ENCODE peak calls at places on chromosomes 11 and 22, in eight cellular contexts. X is uterus, I is neuronal stem cell, Y is cardiac muscle cell, C is AG10803, Z is astrocyte of the cerebellum, K is IMR-90, P is Panc1. V is an unnamed sample.

GRCh38 chr11:64909653-64910343 is 7.2 kb downstream of the ATG2A start:
- DNase-seq in X (no peak), I (no peak), Y (no peak), C (no peak), Z (no peak), K (no peak), P (no peak), V (no peak)

GRCh38 chr22:44542561-44543222 is 44.7 kb upstream of the RTL6 start:
- DNase-seq in X (no peak), I (no peak), Y (no peak), C (no peak), Z (no peak), K (no peak), P (no peak), V (no peak)

GRCh38 chr11:120613264-120614226 is 102.0 kb downstream of the GRIK4 start:
- DNase-seq in X (no peak), I (no peak), Y (no peak), C (no peak), Z (no peak), K (no peak), P (no peak), V (peak; percentile 65)

GRCh38 chr11:65797711-65798110 is 10.8 kb downstream of the OVOL1 start:
- DNase-seq in X (no peak), I (no peak), Y (no peak), C (no peak), Z (no peak), K (no peak), P (no peak), V (no peak)

GRCh38 chr11:105219269-105219668 is 79.7 kb upstream of the CARD18 start:
- DNase-seq in X (no peak), I (no peak), Y (no peak), C (no peak), Z (no peak), K (no peak), P (no peak), V (peak; percentile 8)

GRCh38 chr11:93407777-93408401 is 77.3 kb downstream of the DEUP1 start:
- DNase-seq in X (no peak), I (no peak), Y (no peak), C (no peak), Z (no peak), K (peak; percentile 0), P (no peak), V (no peak)

GRCh38 chr11:67302571-67303131 is 679 bp upstream of the SSH3 start:
- DNase-seq in X (peak; percentile 30), I (no peak), Y (peak; percentile 39), C (peak; percentile 27), Z (peak; percentile 19), K (peak; percentile 10), P (no peak), V (peak; percentile 55)

GRCh38 chr11:14320020-14320419 is 39.0 kb downstream of the RRAS2 start:
- DNase-seq in X (no peak), I (no peak), Y (no peak), C (peak; percentile 24), Z (peak; percentile 86), K (peak; percentile 59), P (no peak), V (no peak)

GRCh38 chr11:44404323-44404705 is 94.4 kb upstream of the ALX4 start:
- DNase-seq in X (no peak), I (no peak), Y (no peak), C (no peak), Z (no peak), K (no peak), P (no peak), V (no peak)

DNA sequence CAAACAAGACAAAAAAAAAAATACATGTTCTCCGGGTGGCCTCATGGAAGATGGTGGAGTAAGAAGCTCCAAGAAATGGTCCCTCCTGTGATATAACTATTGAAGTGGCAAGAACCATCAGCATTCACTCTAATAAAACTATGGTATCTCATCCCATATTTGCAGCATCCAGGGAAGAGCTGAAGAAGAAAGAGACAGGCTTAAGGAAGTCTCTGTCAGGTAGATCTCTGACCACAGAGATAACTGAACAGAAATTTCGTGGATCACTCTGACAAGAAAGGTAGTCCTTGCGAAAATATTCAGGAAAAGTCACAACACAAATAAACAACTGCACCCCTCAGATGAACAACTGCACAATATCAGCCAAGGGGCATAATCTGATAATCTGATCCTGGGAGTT is 54.6 kb upstream of the IGLL5 start:
- DNase-seq in X (no peak), I (no peak), Y (no peak), C (no peak), Z (no peak), K (no peak), P (no peak), V (no peak)
- H3K4me3 ChIP-seq in X (no peak overlapping the region), I (no peak overlapping the region), Y (no peak overlapping the region), C (no peak overlapping the region), Z (no peak overlapping the region), K (no peak overlapping the region), P (no peak overlapping the region), V (no peak overlapping the region)

GRCh38 chr11:27354359-27354965 is 8.6 kb downstream of the CCDC34 start:
- DNase-seq in X (no peak), I (no peak), Y (no peak), C (no peak), Z (no peak), K (no peak), P (no peak), V (no peak)
- H3K4me3 ChIP-seq in X (no peak overlapping the region), I (no peak overlapping the region), Y (no peak overlapping the region), C (no peak overlapping the region), Z (no peak overlapping the region), K (no peak overlapping the region), P (no peak overlapping the region), V (no peak overlapping the region)

GRCh38 chr11:118572914-118573550 is 823 bp downstream of the ARCN1 start:
- DNase-seq in X (no peak), I (peak; percentile 11), Y (no peak), C (peak; percentile 56), Z (no peak), K (peak; percentile 75), P (no peak), V (no peak)

GRCh38 chr11:118569670-118570069 is 2.5 kb upstream of the ARCN1 start:
- DNase-seq in X (no peak), I (no peak), Y (no peak), C (no peak), Z (no peak), K (no peak), P (no peak), V (no peak)

GRCh38 chr11:118570787-118571186 is 1.4 kb upstream of the ARCN1 start:
- DNase-seq in X (no peak), I (no peak), Y (no peak), C (no peak), Z (no peak), K (no peak), P (no peak), V (no peak)

GRCh38 chr11:118572075-118572913 is at the start of gene ARCN1:
- DNase-seq in X (peak; percentile 79), I (peak; percentile 79), Y (peak; percentile 84), C (peak; percentile 79), Z (peak; percentile 38), K (peak; percentile 73), P (no peak), V (peak; percentile 80)

DNA sequence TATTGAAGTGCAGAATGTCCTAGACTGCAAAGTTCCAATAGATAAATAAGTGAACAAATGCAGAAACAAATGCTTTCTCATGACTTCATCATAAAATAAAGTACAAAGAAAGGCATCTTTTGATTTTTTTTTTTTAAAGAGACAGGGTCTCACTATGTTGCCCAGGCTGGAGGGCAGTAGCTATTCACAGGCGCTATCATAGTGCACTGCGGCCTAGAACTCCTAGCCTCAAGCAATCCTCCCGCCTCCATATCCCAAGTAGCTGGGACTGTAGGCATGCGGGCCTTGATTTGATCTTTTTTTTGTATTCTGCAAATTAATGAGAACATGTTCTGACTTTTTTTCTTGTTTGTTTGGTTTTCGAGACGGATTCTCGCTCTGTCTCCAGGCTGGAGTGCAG is 2.4 kb downstream of the ARCN1 start:
- DNase-seq in X (no peak), I (no peak), Y (no peak), C (peak; percentile 11), Z (no peak), K (no peak), P (no peak), V (no peak)
- H3K4me3 ChIP-seq in X (peak overlapping the region; percentile 8), I (no peak overlapping the region), Y (no peak overlapping the region), C (peak overlapping the region; percentile 93), Z (no peak overlapping the region), K (no peak overlapping the region), P (no peak overlapping the region), V (no peak overlapping the region)

DNA sequence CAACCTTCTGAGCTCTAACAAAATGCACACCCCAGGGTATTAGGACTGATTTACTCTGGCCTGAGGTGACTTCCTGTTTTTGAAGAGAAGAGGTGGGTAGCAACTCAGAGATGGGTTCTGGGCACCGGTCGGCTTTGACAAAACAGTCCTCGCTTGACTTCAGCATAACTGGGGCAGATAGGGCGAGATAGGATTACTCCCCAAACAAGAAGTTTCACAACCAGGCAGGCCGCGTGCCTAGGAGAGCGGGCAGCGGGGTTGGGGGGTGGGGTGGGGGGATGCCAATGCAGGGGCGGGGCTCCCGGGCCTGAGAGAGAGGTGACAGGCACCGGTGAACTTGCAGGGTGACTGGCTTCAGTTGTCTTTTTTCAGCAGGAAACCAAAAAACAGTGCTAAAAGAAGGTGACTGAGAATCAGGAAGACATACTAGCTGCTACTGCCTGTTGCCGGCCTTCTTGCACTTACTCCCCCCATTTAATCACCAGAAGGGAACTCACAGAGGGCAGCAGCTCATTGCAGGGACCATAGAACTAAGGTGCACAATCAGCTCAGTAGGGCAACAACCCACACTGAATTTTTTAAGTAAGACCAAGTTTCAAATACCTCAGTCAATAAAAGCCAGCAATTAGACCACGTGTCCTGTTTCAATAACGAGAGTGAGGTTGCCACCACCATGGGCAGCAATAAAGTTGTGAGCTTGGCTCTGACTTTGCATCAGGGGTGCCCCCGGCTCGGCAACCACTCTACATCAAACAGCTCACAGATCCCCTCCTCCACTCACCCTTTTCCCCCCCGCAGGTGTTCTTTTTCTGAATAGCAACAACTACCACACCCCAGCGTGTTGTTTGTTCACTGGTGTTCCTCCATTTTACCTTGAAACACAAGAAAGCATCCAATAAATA is 37.2 kb upstream of the ETS1 start:
- DNase-seq in X (no peak), I (no peak), Y (no peak), C (no peak), Z (no peak), K (no peak), P (no peak), V (no peak)
- H3K4me3 ChIP-seq in X (no peak overlapping the region), I (no peak overlapping the region), Y (no peak overlapping the region), C (no peak overlapping the region), Z (no peak overlapping the region), K (no peak overlapping the region), P (no peak overlapping the region), V (no peak overlapping the region)

GRCh38 chr11:82903843-82904586 is 2.5 kb downstream of the DDIAS start:
- DNase-seq in X (no peak), I (no peak), Y (no peak), C (no peak), Z (no peak), K (no peak), P (no peak), V (no peak)

GRCh38 chr11:82901165-82901938 is at the start of gene DDIAS:
- DNase-seq in X (peak; percentile 97), I (peak; percentile 97), Y (peak; percentile 99), C (peak; percentile 96), Z (peak; percentile 98), K (peak; percentile 98), P (peak; percentile 97), V (peak; percentile 97)

GRCh38 chr11:82900277-82901164 is at the start of gene PRCP:
- DNase-seq in X (peak; percentile 94), I (peak; percentile 75), Y (peak; percentile 95), C (peak; percentile 87), Z (peak; percentile 64), K (peak; percentile 85), P (peak; percentile 79), V (peak; percentile 98)

GRCh38 chr11:82902086-82902485 is 550 bp downstream of the DDIAS start:
- DNase-seq in X (no peak), I (no peak), Y (no peak), C (no peak), Z (no peak), K (no peak), P (no peak), V (no peak)

GRCh38 chr11:82902880-82903279 is 1.3 kb downstream of the DDIAS start:
- DNase-seq in X (no peak), I (no peak), Y (no peak), C (no peak), Z (no peak), K (no peak), P (no peak), V (no peak)
- H3K4me3 ChIP-seq in X (no peak overlapping the region), I (peak overlapping the region; percentile 73), Y (no peak overlapping the region), C (no peak overlapping the region), Z (no peak overlapping the region), K (no peak overlapping the region), P (peak overlapping the region; percentile 75), V (no peak overlapping the region)

V was measured in WERI-Rb-1.